ENCODE peak calls at places on chromosomes 13 and 19, in ten cellular contexts. I is RWPE1; H is mesendoderm; S is HFFc6; F is nephron progenitor cell; Z is NCI-H1092; K is EL; L is ELF-1; B is iPS-NIHi11; M is activated CD4-positive, alpha-beta T cell treated with anti-CD3 and anti-CD28 coated beads for 24 hours. C is an unnamed sample.

GRCh38 chr19:32220951-32221350 is 124.5 kb upstream of the ZNF507 start:
- DNase-seq in I (no peak), H (no peak), S (no peak), F (no peak), Z (no peak), K (no peak), L (no peak), B (no peak), M (no peak), C (no peak)

GRCh38 chr13:48318714-48319457 is 15.3 kb downstream of the RB1 start:
- DNase-seq in I (no peak), H (no peak), S (no peak), F (no peak), Z (no peak), K (no peak), L (peak), B (no peak), M (no peak), C (no peak)

GRCh38 chr13:110382229-110382628 is 75.1 kb downstream of the COL4A2 start:
- DNase-seq in I (peak), H (no peak), S (peak), F (no peak), Z (no peak), K (peak), L (no peak), B (no peak), M (no peak), C (no peak)

GRCh38 chr19:40947573-40947972 is 43.5 kb upstream of the CYP2B6 start:
- DNase-seq in I (no peak), H (no peak), S (no peak), F (no peak), Z (no peak), K (no peak), L (no peak), B (no peak), M (no peak), C (no peak)

GRCh38 chr13:45243072-45243471 is 42.2 kb upstream of the KCTD4 start:
- DNase-seq in I (no peak), H (no peak), S (no peak), F (no peak), Z (no peak), K (no peak), L (no peak), B (no peak), M (no peak), C (no peak)

GRCh38 chr19:33482486-33482885 is 39.1 kb downstream of the PEPD start:
- DNase-seq in I (no peak), H (no peak), S (no peak), F (no peak), Z (no peak), K (no peak), L (no peak), B (no peak), M (no peak), C (no peak)

GRCh38 chr13:75705395-75705794 is 69.3 kb downstream of the LMO7 start:
- DNase-seq in I (peak), H (no peak), S (peak), F (no peak), Z (no peak), K (peak), L (no peak), B (no peak), M (no peak), C (no peak)

GRCh38 chr13:87954116-87954515 is 282.9 kb downstream of the SLITRK5 start:
- DNase-seq in I (no peak), H (no peak), S (no peak), F (no peak), Z (no peak), K (peak), L (no peak), B (no peak), M (no peak), C (no peak)

GRCh38 chr19:30516111-30516510 is 143.9 kb downstream of the ZNF536 start:
- DNase-seq in I (no peak), H (no peak), S (no peak), F (no peak), Z (no peak), K (no peak), L (no peak), B (no peak), M (no peak), C (no peak)

GRCh38 chr13:100130092-100130491 is 41.2 kb downstream of the PCCA start:
- DNase-seq in I (no peak), H (peak), S (no peak), F (no peak), Z (no peak), K (no peak), L (no peak), B (peak), M (no peak), C (peak)

GRCh38 chr19:1213391-1214286 is 8.1 kb downstream of the STK11 start:
- DNase-seq in I (peak), H (no peak), S (peak), F (peak), Z (no peak), K (peak), L (peak), B (no peak), M (no peak), C (peak)

GRCh38 chr13:40571338-40571737 is 95.1 kb downstream of the FOXO1 start:
- DNase-seq in I (no peak), H (no peak), S (no peak), F (no peak), Z (no peak), K (no peak), L (no peak), B (no peak), M (no peak), C (no peak)

GRCh38 chr13:61695147-61695546 is 279.5 kb upstream of the PCDH20 start:
- DNase-seq in I (peak), H (no peak), S (no peak), F (no peak), Z (no peak), K (no peak), L (no peak), B (no peak), M (no peak), C (no peak)

GRCh38 chr13:113668491-113668971 is 1.5 kb downstream of the GRK1 start:
- DNase-seq in I (no peak), H (no peak), S (no peak), F (no peak), Z (no peak), K (no peak), L (no peak), B (no peak), M (no peak), C (no peak)

GRCh38 chr19:3190921-3191805 is 5.4 kb downstream of the NCLN start:
- DNase-seq in I (no peak), H (no peak), S (no peak), F (no peak), Z (no peak), K (no peak), L (no peak), B (no peak), M (no peak), C (no peak)

GRCh38 chr13:59790626-59791025 is 373.1 kb downstream of the DIAPH3 start:
- DNase-seq in I (no peak), H (no peak), S (no peak), F (no peak), Z (no peak), K (no peak), L (no peak), B (no peak), M (no peak), C (no peak)

C was measured in globus pallidus.